ENCODE peak calls at places on chromosomes 4 and X, in six cellular contexts. F is HCT116, Q is K562, G is GM12878, N is H1, U is HepG2. Y is an unnamed sample.

GRCh38 chr4:41257257-41257900 is 651 bp downstream of the UCHL1 start:
- DNase-seq in U (no peak), G (no peak), Q (no peak), N (no peak), F (no peak), Y (no peak)

GRCh38 chr4:1985780-1986577 is 22.8 kb downstream of the NELFA start:
- DNase-seq in G (no peak), Q (no peak), F (no peak), U (no peak), N (no peak), Y (no peak)

GRCh38 chr4:55033296-55033695 is 92.1 kb downstream of the KDR start:
- DNase-seq in N (no peak), F (no peak), U (no peak), G (no peak), Q (no peak), Y (no peak)

GRCh38 chrX:43581888-43582539 is 74.1 kb upstream of the MAOA start:
- DNase-seq in Q (no peak), U (no peak), N (no peak), G (no peak), F (no peak), Y (no peak)

GRCh38 chrX:1386338-1387127 is 5.4 kb downstream of the SLC25A6 start:
- DNase-seq in N (no peak), Q (peak), G (no peak), F (no peak), U (no peak), Y (no peak)

GRCh38 chrX:30414144-30414543 is 105.0 kb upstream of the NR0B1 start:
- DNase-seq in U (no peak), N (no peak), F (no peak), Q (no peak), G (no peak), Y (no peak)

GRCh38 chr4:20319785-20320184 is 68.1 kb downstream of the SLIT2 start:
- DNase-seq in N (no peak), G (no peak), F (no peak), Q (no peak), U (no peak), Y (no peak)

GRCh38 chr4:108887034-108887433 is 124.2 kb upstream of the ETNPPL start:
- DNase-seq in G (no peak), F (no peak), U (no peak), Q (no peak), N (no peak), Y (no peak)

GRCh38 chr4:184453402-184454160 is 20.8 kb downstream of the IRF2 start:
- DNase-seq in N (no peak), G (no peak), F (no peak), U (no peak), Q (no peak), Y (no peak)

GRCh38 chrX:123993326-123993725 is 31.8 kb downstream of the STAG2 start:
- DNase-seq in U (no peak), F (no peak), N (no peak), Q (no peak), G (no peak), Y (no peak)

GRCh38 chr4:3075652-3075981 is 1.1 kb downstream of the HTT start:
- DNase-seq in N (no peak), U (no peak), Q (peak), F (no peak), G (no peak), Y (no peak)

GRCh38 chr4:114694770-114695169 is 96.2 kb downstream of the UGT8 start:
- DNase-seq in N (no peak), Q (peak), U (peak), G (peak), F (peak), Y (peak)

GRCh38 chr4:3532714-3533336 is 603 bp upstream of the LRPAP1 start:
- DNase-seq in N (no peak), G (no peak), Q (no peak), F (no peak), U (no peak), Y (no peak)

GRCh38 chrX:13285693-13286092 is 34.2 kb downstream of the ATXN3L start:
- DNase-seq in G (no peak), Q (no peak), F (no peak), U (no peak), N (no peak), Y (no peak)

GRCh38 chr4:82421796-82422560 is 8.3 kb downstream of the HNRNPDL start:
- DNase-seq in Q (no peak), N (no peak), F (no peak), G (no peak), U (no peak), Y (no peak)

GRCh38 chrX:56564182-56564885 is 907 bp downstream of the UBQLN2 start:
- DNase-seq in Q (no peak), U (peak), F (no peak), N (no peak), G (no peak), Y (no peak)

GRCh38 chr4:182913621-182914020 is 3.6 kb downstream of the DCTD start:
- DNase-seq in Q (no peak), N (no peak), F (no peak), G (no peak), U (no peak), Y (no peak)

GRCh38 chrX:19541196-19541595 is 25.9 kb upstream of the MAP3K15 start:
- DNase-seq in Q (no peak), G (no peak), U (no peak), F (no peak), N (no peak), Y (no peak)

GRCh38 chr4:187632260-187633010 is 363.1 kb upstream of the ZFP42 start:
- DNase-seq in U (no peak), F (no peak), N (no peak), G (no peak), Q (no peak), Y (no peak)

GRCh38 chr4:6239968-6240367 is 29.7 kb upstream of the WFS1 start:
- DNase-seq in F (no peak), Q (no peak), G (no peak), N (no peak), U (no peak), Y (no peak)

GRCh38 chr4:159368320-159368719 is 265.4 kb downstream of the RAPGEF2 start:
- DNase-seq in F (no peak), N (no peak), G (no peak), Q (no peak), U (no peak), Y (no peak)

GRCh38 chr4:41957634-41958033 is 22.4 kb downstream of the TMEM33 start:
- DNase-seq in Q (peak), U (peak), F (peak), N (no peak), G (peak), Y (no peak)

GRCh38 chr4:48698029-48698901 is 81.8 kb downstream of the FRYL start:
- DNase-seq in G (no peak), U (peak), Q (no peak), F (peak), N (no peak), Y (no peak)

GRCh38 chr4:181475781-181476180 is 767.4 kb upstream of the TENM3 start:
- DNase-seq in G (no peak), N (no peak), U (no peak), F (no peak), Q (no peak), Y (no peak)

GRCh38 chr4:6900956-6901355 is 8.7 kb upstream of the TBC1D14 start:
- DNase-seq in U (no peak), Q (no peak), F (no peak), N (no peak), G (no peak), Y (no peak)

GRCh38 chr4:143514432-143514831 is 930 bp downstream of the SMARCA5 start:
- DNase-seq in Q (peak), U (peak), N (peak), F (no peak), G (no peak), Y (no peak)

GRCh38 chrX:13430136-13430827 is 110.4 kb upstream of the ATXN3L start:
- DNase-seq in Q (no peak), G (no peak), U (no peak), F (no peak), N (no peak), Y (no peak)

GRCh38 chr4:145380123-145380522 is 101.5 kb upstream of the SMAD1 start:
- DNase-seq in F (no peak), N (no peak), U (no peak), G (no peak), Q (no peak), Y (no peak)

GRCh38 chr4:69888336-69888735 is 28.4 kb upstream of the SULT1E1 start:
- DNase-seq in F (no peak), U (no peak), G (no peak), N (no peak), Q (no peak), Y (no peak)

GRCh38 chr4:165805406-165805805 is 67.6 kb upstream of the TLL1 start:
- DNase-seq in G (no peak), U (no peak), Q (no peak), N (no peak), F (no peak), Y (no peak)

GRCh38 chrX:103773445-103773844 is 3.2 kb upstream of the PLP1 start:
- DNase-seq in N (no peak), U (no peak), Q (no peak), F (no peak), G (no peak), Y (no peak)

GRCh38 chr4:99324978-99325377 is 3.8 kb upstream of the ADH1B start:
- DNase-seq in N (no peak), F (no peak), Q (no peak), G (no peak), U (no peak), Y (no peak)

GRCh38 chrX:68307767-68308166 is 125.5 kb downstream of the OPHN1 start:
- DNase-seq in N (no peak), G (no peak), F (peak), Q (no peak), U (no peak), Y (no peak)

GRCh38 chr4:73067971-73068394 is 1.5 kb downstream of the COX18 start:
- DNase-seq in Q (no peak), F (no peak), U (no peak), G (no peak), N (no peak), Y (no peak)

GRCh38 chr4:163875327-163875726 is 380.8 kb downstream of the TMA16 start:
- DNase-seq in G (no peak), N (no peak), Q (no peak), U (no peak), F (no peak), Y (no peak)

GRCh38 chr4:127138586-127138985 is 494.2 kb upstream of the INTU start:
- DNase-seq in Q (no peak), U (no peak), F (no peak), N (no peak), G (no peak), Y (no peak)

GRCh38 chrX:54865208-54865607 is 55.4 kb upstream of the TRO start:
- DNase-seq in G (no peak), F (no peak), N (no peak), Q (no peak), U (no peak), Y (no peak)

GRCh38 chrX:152817082-152817744 is 13.3 kb downstream of the CETN2 start:
- DNase-seq in F (no peak), N (no peak), Q (peak), G (no peak), U (no peak), Y (no peak)

GRCh38 chr4:21652508-21653108 is 296.0 kb downstream of the KCNIP4 start:
- DNase-seq in Q (no peak), G (no peak), U (no peak), N (no peak), F (no peak), Y (no peak)

DNA sequence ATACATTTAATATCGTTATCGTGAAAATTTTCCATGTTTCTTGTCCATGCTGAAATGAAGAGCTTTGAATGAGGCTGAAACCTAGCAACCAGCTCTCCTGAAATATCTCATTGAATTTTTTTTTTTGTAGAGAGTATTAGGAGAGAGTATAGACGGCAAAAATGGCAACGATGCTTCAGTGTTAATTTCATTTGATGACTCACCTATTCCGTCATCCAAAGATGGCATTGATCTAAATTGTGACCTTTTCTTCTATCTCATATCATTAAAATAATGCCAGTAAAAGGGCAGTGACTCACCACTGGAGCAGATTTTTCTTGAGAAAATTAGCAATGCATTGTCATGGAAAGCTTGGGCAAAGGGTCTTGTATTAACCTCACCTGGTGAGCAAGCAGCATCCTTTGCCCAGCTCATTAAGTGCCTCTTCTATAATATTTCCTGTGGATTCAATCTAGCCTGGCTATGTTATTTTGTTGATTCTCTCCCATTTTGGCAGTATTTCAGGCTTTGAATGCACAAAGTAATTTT is 19.6 kb downstream of the VMA21 start:
- DNase-seq in Q (no peak), G (no peak), F (no peak), N (no peak), U (no peak), Y (no peak)
- TF ChIP-seq ZNF274 in Q (no peak), G (no peak), F (no peak), N (no peak), U (no peak), Y (no peak)

DNA sequence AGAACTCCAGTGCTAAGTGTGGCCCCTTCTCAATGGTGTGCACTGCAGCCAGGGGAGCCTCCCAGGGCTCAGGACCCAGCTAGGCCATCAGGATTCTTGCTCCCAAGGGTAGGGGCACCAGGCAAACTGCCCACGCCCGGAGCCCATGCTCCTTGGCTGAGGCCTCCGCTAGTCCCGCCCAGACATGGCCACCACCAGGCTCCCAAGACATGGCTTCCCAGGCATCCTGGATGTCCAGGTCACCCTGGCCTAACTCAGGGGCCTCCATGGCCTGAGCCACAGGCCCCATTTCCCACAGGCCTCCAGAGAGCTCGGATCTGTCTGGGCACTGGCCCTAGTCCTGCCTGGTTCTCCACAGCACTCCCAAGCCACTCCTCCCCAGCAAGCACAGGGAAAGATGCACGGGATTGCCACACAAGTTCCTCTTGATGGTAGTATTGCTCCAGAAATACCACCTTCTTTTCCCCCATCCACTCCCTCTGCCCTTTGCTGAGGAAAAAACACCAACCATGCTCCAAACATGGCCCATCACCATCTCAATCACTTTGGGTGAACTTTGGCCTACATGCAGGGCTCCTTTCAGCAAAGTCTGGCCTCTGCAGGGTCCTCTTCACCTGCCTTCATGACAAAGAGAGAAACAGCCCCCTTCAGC is 274.7 kb upstream of the AGTR2 start:
- DNase-seq in F (no peak), U (peak), Q (no peak), N (no peak), G (no peak), Y (no peak)
- TF ChIP-seq ZNF274 in F (no peak), U (no peak), Q (no peak), N (no peak), G (no peak), Y (no peak)

GRCh38 chr4:106548446-106549044 is 180.0 kb upstream of the GIMD1 start:
- DNase-seq in F (no peak), U (no peak), Q (no peak), G (no peak), N (no peak), Y (no peak)
- TF ChIP-seq ZNF274 in F (no peak), U (no peak), Q (no peak), G (no peak), N (no peak), Y (no peak)

DNA sequence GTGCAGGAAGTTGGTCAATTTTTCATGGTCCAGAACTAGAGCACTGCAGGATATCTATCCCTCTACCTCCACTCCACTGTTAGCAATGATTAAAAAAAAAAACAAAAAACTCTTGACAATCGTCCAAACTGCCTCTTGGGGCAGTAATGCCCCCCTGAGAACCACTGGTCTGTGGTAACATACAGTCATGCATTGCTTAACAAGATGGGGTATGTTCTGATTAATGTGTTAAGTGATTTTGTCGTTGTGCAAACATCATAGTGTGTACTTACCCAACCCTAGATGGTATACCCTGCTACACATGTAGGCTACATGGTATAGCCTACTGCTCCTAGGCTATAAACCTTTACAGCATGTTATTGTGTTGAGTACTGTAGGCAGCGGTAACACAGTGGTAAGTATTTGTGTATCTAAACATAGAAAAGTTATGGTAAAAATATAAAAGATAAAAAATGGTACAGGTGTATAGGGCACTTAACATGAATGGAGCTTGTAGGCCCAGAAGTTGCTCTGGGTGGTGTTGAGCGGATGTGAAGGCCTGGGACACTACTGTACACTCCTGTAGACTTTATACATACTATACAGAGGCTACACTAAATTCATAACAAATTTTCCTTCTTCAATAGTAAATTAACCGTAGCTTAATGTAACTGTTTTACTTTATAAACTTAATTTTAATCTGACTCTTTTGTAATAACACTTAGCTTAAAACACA is 34.1 kb downstream of the ART3 start:
- DNase-seq in F (no peak), N (no peak), Q (no peak), U (peak), G (no peak), Y (no peak)
- TF ChIP-seq ZNF274 in F (no peak), N (no peak), Q (no peak), U (no peak), G (no peak), Y (no peak)